ENCODE peak calls at places on chromosomes 16 and 17, in four cellular contexts. S, O, M and J are unnamed samples.

GRCh38 chr16:58615280-58615679 is 14.3 kb downstream of the CNOT1 start:
- DNase-seq in S (no peak), O (peak; percentile 24), M (no peak), J (no peak)

GRCh38 chr17:62627219-62627903 is at the start of gene MRC2:
- DNase-seq in S (no peak), O (peak; percentile 76), M (peak; percentile 74), J (peak; percentile 83)

GRCh38 chr17:82238562-82239201 is 9.8 kb downstream of the SLC16A3 start:
- DNase-seq in S (peak; percentile 90), O (peak; percentile 76), M (peak; percentile 80), J (peak; percentile 80)

GRCh38 chr17:75270218-75270965 is 639 bp downstream of the MIF4GD start:
- DNase-seq in S (peak; percentile 66), O (peak; percentile 76), M (peak; percentile 62), J (peak; percentile 62)

GRCh38 chr16:3058173-3059030 is 7.0 kb upstream of the IL32 start:
- DNase-seq in S (peak; percentile 63), O (peak; percentile 9), M (peak; percentile 44), J (no peak)

GRCh38 chr17:55735784-55736405 is 13.2 kb upstream of the TMEM100 start:
- DNase-seq in S (no peak), O (peak; percentile 74), M (no peak), J (peak; percentile 35)

GRCh38 chr17:47276868-47277267 is 23.2 kb downstream of the ITGB3 start:
- DNase-seq in S (peak; percentile 64), O (peak; percentile 90), M (peak; percentile 73), J (peak; percentile 73)

GRCh38 chr17:10729334-10730193 is at the start of gene TMEM220:
- DNase-seq in S (peak; percentile 82), O (peak; percentile 79), M (peak; percentile 86), J (peak; percentile 61)

GRCh38 chr16:58515871-58516767 is 802 bp downstream of the SETD6 start:
- DNase-seq in S (peak; percentile 70), O (no peak), M (no peak), J (no peak)

GRCh38 chr16:20137909-20138308 is 64.2 kb upstream of the GPR139 start:
- DNase-seq in S (no peak), O (no peak), M (no peak), J (no peak)

GRCh38 chr16:3509470-3509928 is 8.7 kb downstream of the CLUAP1 start:
- DNase-seq in S (peak; percentile 49), O (no peak), M (no peak), J (no peak)

GRCh38 chr16:49834496-49835009 is 21.4 kb downstream of the ZNF423 start:
- DNase-seq in S (no peak), O (peak; percentile 41), M (peak; percentile 75), J (no peak)

GRCh38 chr17:66494023-66494803 is 191.8 kb downstream of the PRKCA start:
- DNase-seq in S (no peak), O (peak; percentile 77), M (no peak), J (peak; percentile 92)

GRCh38 chr17:20206068-20206467 is 196.9 kb downstream of the SPECC1 start:
- DNase-seq in S (no peak), O (no peak), M (no peak), J (peak; percentile 59)

GRCh38 chr17:56939869-56940484 is 20.9 kb downstream of the COIL start:
- DNase-seq in S (no peak), O (peak; percentile 72), M (no peak), J (peak; percentile 20)

GRCh38 chr17:44082206-44082605 is 11.7 kb downstream of the G6PC3 start:
- DNase-seq in S (no peak), O (no peak), M (no peak), J (no peak)

GRCh38 chr16:66439051-66439730 is 12.1 kb downstream of the BEAN1 start:
- DNase-seq in S (no peak), O (no peak), M (no peak), J (no peak)

GRCh38 chr17:143785-144281 is 6.5 kb downstream of the SCGB1C2 start:
- DNase-seq in S (peak; percentile 89), O (peak; percentile 50), M (peak; percentile 84), J (peak; percentile 10)

GRCh38 chr16:6016530-6017184 is 919.1 kb upstream of the EEF2KMT start:
- DNase-seq in S (no peak), O (no peak), M (no peak), J (peak; percentile 23)

GRCh38 chr16:62033065-62033464 is 3.2 kb downstream of the CDH8 start:
- DNase-seq in S (no peak), O (no peak), M (no peak), J (no peak)

GRCh38 chr17:79797492-79798295 is 817 bp upstream of the CBX8 start:
- DNase-seq in S (no peak), O (no peak), M (no peak), J (no peak)

GRCh38 chr17:55433629-55434422 is 12.2 kb upstream of the MMD start:
- DNase-seq in S (peak; percentile 46), O (peak; percentile 99), M (no peak), J (peak; percentile 85)

DNA sequence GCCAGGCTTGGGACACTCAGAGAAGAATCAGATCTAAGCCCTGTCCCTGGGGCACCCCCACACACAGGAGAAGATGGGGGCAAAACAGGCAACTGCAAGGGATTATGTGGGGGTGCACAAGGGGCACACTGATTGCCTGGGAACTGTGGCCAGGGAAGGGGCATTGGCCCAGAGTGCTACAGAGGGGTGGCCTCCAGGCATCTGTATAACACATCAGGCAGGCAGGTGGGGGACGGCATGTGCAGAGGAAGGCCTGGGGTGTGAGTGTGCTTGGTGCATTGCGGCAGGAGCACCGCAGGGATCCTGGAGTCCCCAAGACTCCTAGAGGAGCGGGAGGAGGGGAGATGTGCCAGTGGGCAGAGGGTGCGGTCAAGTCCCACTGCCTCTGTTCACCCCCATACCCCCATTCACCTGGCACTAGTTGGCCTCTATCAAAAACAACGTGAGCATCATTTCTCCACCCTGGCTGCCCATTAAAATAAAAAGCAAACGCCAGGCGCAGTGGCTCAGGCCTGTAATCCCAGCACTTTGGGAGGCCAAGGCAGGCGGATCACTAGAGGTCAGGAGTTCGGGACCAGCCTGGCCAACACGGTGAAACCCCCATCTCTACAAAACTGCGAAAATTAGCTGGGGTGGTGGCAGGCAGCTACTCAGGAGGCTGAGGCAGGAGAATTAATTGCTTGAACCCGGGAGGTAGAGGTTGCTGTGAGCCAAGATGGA is 41.5 kb downstream of the C16orf82 start:
- DNase-seq in S (no peak), O (no peak), M (no peak), J (no peak)
- H3K4me1 ChIP-seq in S (peaks cover 16% of the 10 kb centered on the region), O (peaks cover 5% of the 10 kb centered on the region), M (peaks cover 12% of the 10 kb centered on the region), J (no peaks in the 10 kb centered on the region)

GRCh38 chr17:17780941-17781590 is 55.7 kb downstream of the SREBF1 start:
- DNase-seq in S (peak; percentile 52), O (peak; percentile 38), M (no peak), J (peak; percentile 77)
- H3K4me3 ChIP-seq in S (peak overlapping the region; percentile 69), O (no peak overlapping the region), M (peak overlapping the region; percentile 72), J (no peak overlapping the region)

DNA sequence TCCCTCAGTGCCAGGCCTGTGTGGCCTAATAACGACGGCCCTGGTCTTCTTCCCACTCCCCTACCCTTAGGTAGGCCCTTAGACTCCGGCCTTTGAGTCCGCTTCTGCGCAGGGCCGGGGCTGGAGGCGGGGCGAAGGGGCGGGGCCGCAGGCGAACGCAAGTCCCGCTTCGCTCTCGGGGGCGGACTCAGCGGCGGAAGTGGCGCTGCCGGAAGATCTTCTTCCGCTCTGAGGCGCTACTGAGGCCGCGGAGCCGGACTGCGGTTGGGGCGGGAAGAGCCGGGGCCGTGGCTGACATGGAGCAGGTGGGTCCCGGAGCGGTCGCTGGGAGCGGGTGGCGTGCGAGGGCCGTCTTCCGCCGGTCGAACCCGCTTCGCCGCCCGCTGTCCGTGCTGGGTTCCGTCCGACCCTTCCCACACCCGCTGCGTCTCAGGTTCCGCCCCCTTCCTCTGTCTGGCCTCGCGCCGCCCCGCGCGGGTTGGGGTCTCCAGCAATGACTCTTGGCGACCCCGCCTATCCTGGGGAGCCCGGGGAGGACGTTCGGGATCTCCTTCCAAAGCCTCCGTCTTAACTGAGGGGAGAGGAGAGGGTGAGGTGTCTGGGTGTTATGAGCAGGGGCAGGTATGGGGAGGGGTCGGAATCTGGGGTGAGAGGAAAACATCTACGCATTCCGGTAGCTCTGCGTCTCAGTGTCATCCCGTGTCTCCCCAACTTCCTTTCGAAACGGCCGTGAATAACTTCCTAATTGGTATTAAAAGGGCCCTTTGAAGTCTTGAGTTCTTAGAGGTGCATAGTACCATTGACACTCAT is at the start of gene STARD3:
- DNase-seq in S (peak; percentile 95), O (peak; percentile 89), M (peak; percentile 95), J (peak; percentile 75)
- H3K4me1 ChIP-seq in S (peaks cover 73% of the 10 kb centered on the region), O (peaks cover 13% of the 10 kb centered on the region), M (peaks cover 65% of the 10 kb centered on the region), J (peaks cover 19% of the 10 kb centered on the region)

DNA sequence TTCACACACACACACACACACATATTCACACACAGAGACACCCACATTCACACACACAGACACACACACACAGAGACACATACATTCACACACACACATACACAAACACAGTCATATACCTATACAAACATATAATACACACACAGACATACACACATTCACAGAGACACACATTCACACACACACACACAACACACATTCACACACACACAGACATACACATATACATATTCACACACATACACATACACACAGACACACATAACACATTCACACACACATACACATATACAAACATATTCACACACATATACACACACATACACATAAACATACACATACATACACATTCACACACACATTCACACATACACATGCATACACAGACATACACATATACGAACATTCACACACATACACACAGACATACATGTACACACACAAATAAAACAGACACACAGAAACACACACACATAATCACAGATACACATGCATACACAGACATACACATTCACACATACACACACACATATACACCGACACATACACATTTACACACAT is 7.9 kb downstream of the PRCD start:
- DNase-seq in S (no peak), O (no peak), M (no peak), J (no peak)
- H3K4me3 ChIP-seq in S (no peak overlapping the region), O (no peak overlapping the region), M (no peak overlapping the region), J (no peak overlapping the region)

GRCh38 chr17:58514795-58515157 is 338 bp upstream of the MTMR4 start:
- DNase-seq in S (no peak), O (no peak), M (no peak), J (no peak)

GRCh38 chr17:58517928-58518609 is 3.6 kb upstream of the MTMR4 start:
- DNase-seq in S (peak; percentile 99), O (peak; percentile 100), M (peak; percentile 100), J (peak; percentile 100)

GRCh38 chr17:58515286-58515685 is 848 bp upstream of the MTMR4 start:
- DNase-seq in S (no peak), O (no peak), M (no peak), J (no peak)

GRCh38 chr17:58517378-58517927 is 3.0 kb upstream of the MTMR4 start:
- DNase-seq in S (no peak), O (no peak), M (no peak), J (no peak)

DNA sequence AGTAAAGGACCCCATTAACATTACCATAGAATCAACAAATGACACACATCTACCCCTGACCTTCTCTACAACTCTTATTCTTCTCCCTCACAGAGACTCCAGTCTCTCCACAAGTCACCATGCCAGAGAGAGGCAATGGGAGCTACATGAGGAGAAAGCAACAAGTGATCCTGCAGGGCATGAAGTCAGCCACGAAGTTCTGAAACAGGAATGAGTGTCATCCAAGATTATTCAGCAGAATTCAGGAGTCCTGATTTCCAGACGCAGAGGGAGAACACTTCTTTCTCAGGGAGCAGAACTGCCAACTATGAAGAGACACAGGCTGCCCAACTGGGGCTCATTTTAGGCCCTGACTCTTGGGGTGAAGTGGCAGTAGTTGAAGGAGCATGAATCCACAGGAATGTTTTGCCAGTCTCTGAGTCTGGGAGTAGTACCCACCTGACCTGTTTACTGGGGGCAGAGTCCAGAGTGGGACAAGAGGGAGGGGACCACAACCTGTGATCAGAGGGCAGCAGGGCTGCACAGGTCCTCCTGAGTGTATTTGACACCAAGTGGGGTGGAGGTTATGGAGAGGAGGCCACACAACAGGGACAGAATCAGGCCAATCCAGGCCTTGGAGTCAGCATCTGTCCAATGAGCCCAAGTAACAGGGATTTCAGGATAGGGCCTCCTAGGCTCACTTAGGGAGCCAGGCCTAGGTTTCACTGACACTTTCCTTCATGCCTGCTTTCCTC is 2.4 kb upstream of the MTMR4 start:
- DNase-seq in S (no peak), O (no peak), M (no peak), J (no peak)
- H3K4me1 ChIP-seq in S (peaks cover 67% of the 10 kb centered on the region), O (peaks cover 7% of the 10 kb centered on the region), M (peaks cover 70% of the 10 kb centered on the region), J (peaks cover 22% of the 10 kb centered on the region)